ENCODE peak calls at places on chromosomes 2 and 18, in nine cellular contexts. V is GM13977, Q is right lobe of liver, F is hepatocyte, I is right atrium auricular region, S is cardiac fibroblast, J is RWPE1, Z is GM10248, R is HFFc6. D is an unnamed sample.
A peak's percentile ranks its signal among the peaks of the same experiment; 100 is the strongest.

GRCh38 chr2:43157506-43158232 is 68.7 kb downstream of the ZFP36L2 start:
- DNase-seq in I (no peak), V (no peak), S (peak; percentile 23), Z (no peak), F (no peak), J (peak; percentile 51), Q (peak; percentile 82), R (no peak), D (no peak)

GRCh38 chr2:15547100-15547499 is 14.0 kb downstream of the NBAS start:
- DNase-seq in S (no peak), I (no peak), R (no peak), F (no peak), Z (no peak), J (no peak), Q (no peak), V (no peak), D (no peak)

GRCh38 chr2:19362094-19362649 is 3.7 kb upstream of the OSR1 start:
- DNase-seq in I (no peak), Z (peak; percentile 42), S (peak; percentile 53), V (peak; percentile 47), Q (no peak), R (no peak), J (no peak), F (no peak), D (no peak)

GRCh38 chr2:43387092-43388062 is 161.0 kb upstream of the ZFP36L2 start:
- DNase-seq in R (peak; percentile 32), F (no peak), Z (peak; percentile 47), I (no peak), S (peak; percentile 23), V (peak; percentile 43), J (no peak), Q (no peak), D (no peak)

GRCh38 chr2:134515137-134515536 is 203.7 kb downstream of the TMEM163 start:
- DNase-seq in F (no peak), I (no peak), Z (no peak), J (no peak), R (no peak), Q (no peak), S (no peak), V (no peak), D (no peak)

GRCh38 chr2:217913415-217913814 is 89.4 kb downstream of the TNS1 start:
- DNase-seq in V (no peak), F (no peak), R (no peak), Z (no peak), Q (no peak), I (no peak), J (no peak), S (no peak), D (no peak)

GRCh38 chr2:223041527-223042109 is 10.4 kb upstream of the KCNE4 start:
- DNase-seq in Q (no peak), J (peak; percentile 91), V (no peak), F (peak; percentile 91), S (peak; percentile 98), I (peak; percentile 88), R (peak; percentile 95), Z (no peak), D (peak; percentile 84)

GRCh38 chr2:84467389-84467788 is 8.3 kb upstream of the SUCLG1 start:
- DNase-seq in I (no peak), Q (no peak), S (no peak), J (no peak), R (no peak), F (no peak), V (no peak), Z (no peak), D (no peak)

GRCh38 chr2:194819367-194819766 is 837.7 kb upstream of the SLC39A10 start:
- DNase-seq in R (no peak), Z (no peak), Q (no peak), J (no peak), V (no peak), S (peak; percentile 7), I (no peak), F (no peak), D (no peak)

GRCh38 chr2:177797808-177798207 is 274.8 kb downstream of the PDE11A start:
- DNase-seq in F (no peak), V (no peak), S (no peak), R (no peak), Q (no peak), Z (no peak), J (no peak), I (no peak), D (no peak)

GRCh38 chr2:129233166-129233565 is 746.3 kb upstream of the RAB6C start:
- DNase-seq in J (no peak), Q (no peak), Z (no peak), I (no peak), V (no peak), R (no peak), S (no peak), F (no peak), D (no peak)

GRCh38 chr18:4831791-4832375 is 365.2 kb downstream of the AKAIN1 start:
- DNase-seq in Z (no peak), Q (no peak), S (no peak), J (no peak), F (no peak), V (no peak), R (no peak), I (no peak), D (no peak)

GRCh38 chr18:13308369-13308768 is 89.8 kb downstream of the LDLRAD4 start:
- DNase-seq in I (no peak), V (no peak), R (no peak), S (no peak), J (no peak), Z (no peak), F (no peak), Q (no peak), D (no peak)

DNA sequence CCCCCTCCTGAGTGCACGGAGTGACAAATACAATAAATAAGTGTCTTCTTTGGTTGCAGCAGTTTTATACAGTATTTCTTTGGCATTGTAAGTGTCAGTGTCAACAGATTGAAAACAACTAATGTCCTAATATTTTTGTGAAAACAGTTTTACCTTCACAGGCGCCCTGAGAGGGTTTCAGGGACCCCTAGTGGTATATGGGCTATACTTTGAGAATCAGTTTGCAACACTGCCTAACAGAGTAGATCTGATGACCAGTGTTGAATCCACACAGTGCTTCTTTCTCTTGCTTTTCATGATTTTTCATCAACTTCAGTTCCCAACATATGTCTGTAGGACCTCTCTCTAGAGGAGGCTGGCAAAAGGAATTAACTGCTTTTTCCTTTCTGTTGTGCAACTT is 162.2 kb downstream of the PRPF40A start:
- DNase-seq in I (no peak), Q (no peak), Z (no peak), F (no peak), R (no peak), J (no peak), V (no peak), S (peak; percentile 28), D (no peak)
- TF ChIP-seq CTCF in I (no peak), Q (no peak), Z (no peak), F (peak; percentile 37), R (peak; percentile 63), J (no peak), V (peak; percentile 7), S (peak; percentile 39), D (peak; percentile 37)

DNA sequence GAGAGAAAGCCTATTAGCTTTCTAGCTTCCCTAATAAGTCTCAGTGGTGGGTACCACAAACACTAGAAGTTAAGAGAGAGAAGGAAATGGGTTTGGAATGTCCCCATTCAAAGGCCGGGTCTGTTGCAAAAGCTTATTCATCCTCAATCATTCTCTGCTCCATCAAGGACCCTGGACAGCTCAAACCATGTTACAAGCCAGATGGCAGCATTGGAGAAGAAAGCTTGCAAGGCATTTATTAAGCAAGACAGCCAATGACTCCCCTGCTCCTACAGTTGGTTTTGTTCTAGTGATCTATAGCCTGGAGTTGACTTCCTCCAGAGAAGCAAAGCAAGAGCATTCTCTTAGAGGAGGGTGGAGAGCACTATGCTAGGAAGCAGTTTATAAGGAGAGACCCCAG is 86.9 kb upstream of the LMAN1 start:
- DNase-seq in V (no peak), S (peak; percentile 54), I (no peak), Z (no peak), F (peak; percentile 49), J (no peak), Q (no peak), R (peak; percentile 5), D (no peak)
- TF ChIP-seq CTCF in V (no peak), S (no peak), I (no peak), Z (no peak), F (peak; percentile 11), J (no peak), Q (no peak), R (no peak), D (no peak)

GRCh38 chr2:74138219-74138951 is 9.3 kb downstream of the BOLA3 start:
- DNase-seq in V (no peak), Q (no peak), Z (no peak), F (no peak), S (no peak), R (no peak), J (no peak), I (peak; percentile 18), D (no peak)

GRCh38 chr2:74137651-74138050 is 10.1 kb downstream of the BOLA3 start:
- DNase-seq in S (no peak), F (no peak), Z (no peak), V (no peak), Q (no peak), J (no peak), I (peak; percentile 50), R (no peak), D (no peak)

GRCh38 chr2:74142340-74142739 is 5.4 kb downstream of the BOLA3 start:
- DNase-seq in Q (no peak), V (no peak), S (no peak), J (no peak), F (no peak), I (no peak), Z (no peak), R (no peak), D (no peak)

DNA sequence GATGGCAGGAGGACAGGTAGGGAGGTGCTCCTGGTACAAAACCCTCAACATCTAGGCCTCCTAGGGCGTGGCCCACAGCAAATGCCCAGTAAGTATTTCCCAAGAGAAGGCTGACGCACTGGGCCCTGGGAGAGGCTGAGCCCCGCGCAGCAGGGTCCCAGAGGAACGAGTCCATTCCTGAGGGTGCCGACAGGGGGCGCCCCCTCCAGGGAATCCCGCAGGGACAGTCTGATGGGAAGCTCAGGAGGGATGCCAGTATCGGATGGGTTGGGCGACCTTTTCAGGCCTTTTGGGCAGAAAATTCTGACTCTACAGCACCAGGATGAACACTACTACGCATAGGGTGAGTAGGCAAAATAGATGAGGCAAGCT is 8.8 kb downstream of the BOLA3 start:
- DNase-seq in I (no peak), J (no peak), Z (no peak), S (no peak), R (no peak), F (no peak), V (no peak), Q (no peak), D (no peak)
- TF ChIP-seq CTCF in I (no peak), J (no peak), Z (no peak), S (no peak), R (peak; percentile 55), F (no peak), V (no peak), Q (no peak), D (no peak)

GRCh38 chr2:224971214-224971613 is 71.1 kb downstream of the DOCK10 start:
- DNase-seq in S (no peak), F (peak; percentile 34), J (peak; percentile 47), V (no peak), Q (no peak), R (no peak), Z (no peak), I (no peak), D (no peak)

GRCh38 chr2:224973112-224974016 is 68.9 kb downstream of the DOCK10 start:
- DNase-seq in Z (no peak), I (no peak), S (no peak), J (no peak), F (no peak), V (no peak), R (no peak), Q (no peak), D (no peak)

GRCh38 chr2:224982226-224982625 is 60.0 kb downstream of the DOCK10 start:
- DNase-seq in J (no peak), V (no peak), Q (no peak), I (no peak), S (peak; percentile 53), R (no peak), Z (no peak), F (no peak), D (no peak)

GRCh38 chr2:224976629-224977525 is 65.4 kb downstream of the DOCK10 start:
- DNase-seq in I (no peak), S (no peak), J (no peak), V (no peak), R (no peak), F (no peak), Q (no peak), Z (no peak), D (no peak)
- TF ChIP-seq CTCF in I (no peak), S (no peak), J (no peak), V (no peak), R (no peak), F (no peak), Q (no peak), Z (no peak), D (no peak)

D was measured in BE2C.